ENCODE peak calls at places on chromosomes 6 and 20, in nine cellular contexts. L, U, H, O, A, Y, K, D and Q are unnamed samples.

GRCh38 chr20:50003253-50003656 is 20.5 kb downstream of the SNAI1 start:
- DNase-seq in L (no peak), A (peak; percentile 38), O (no peak), K (no peak), H (peak; percentile 87), U (no peak), D (no peak), Y (peak; percentile 72), Q (no peak)

GRCh38 chr6:34760108-34760507 is 2.8 kb downstream of the SNRPC start:
- DNase-seq in D (no peak), O (no peak), K (no peak), H (no peak), L (no peak), U (no peak), Y (no peak), A (no peak), Q (no peak)

GRCh38 chr6:9064156-9064555 is 628.8 kb upstream of the SLC35B3 start:
- DNase-seq in Y (no peak), K (no peak), H (no peak), L (no peak), A (no peak), D (no peak), U (no peak), O (no peak), Q (peak; percentile 29)

GRCh38 chr6:114000066-114000465 is 29.1 kb upstream of the HDAC2 start:
- DNase-seq in Y (peak; percentile 39), L (no peak), A (peak; percentile 78), D (no peak), O (no peak), H (no peak), U (no peak), K (no peak), Q (peak; percentile 86)

GRCh38 chr6:150316936-150317335 is 51.9 kb upstream of the IYD start:
- DNase-seq in A (no peak), O (no peak), U (no peak), H (no peak), D (no peak), L (no peak), K (no peak), Y (no peak), Q (no peak)

GRCh38 chr6:160348552-160349441 is 619 bp downstream of the SLC22A3 start:
- DNase-seq in O (no peak), K (peak; percentile 35), A (peak; percentile 29), Y (no peak), L (no peak), D (peak; percentile 34), U (peak; percentile 36), H (no peak), Q (peak; percentile 20)

GRCh38 chr6:4577406-4577805 is 198.8 kb upstream of the CDYL start:
- DNase-seq in H (no peak), D (peak; percentile 54), K (no peak), U (no peak), L (peak; percentile 24), Y (no peak), A (no peak), O (no peak), Q (peak; percentile 63)

GRCh38 chr20:3732327-3733118 is at the start of gene HSPA12B:
- DNase-seq in O (no peak), L (no peak), U (no peak), D (no peak), K (no peak), Y (no peak), A (no peak), H (no peak), Q (no peak)

GRCh38 chr6:126180585-126180984 is 159.3 kb upstream of the CENPW start:
- DNase-seq in L (no peak), Y (peak; percentile 97), O (no peak), H (peak; percentile 52), U (no peak), K (no peak), D (no peak), A (peak; percentile 91), Q (peak; percentile 91)

GRCh38 chr6:165146456-165146855 is 162.9 kb downstream of the C6orf118 start:
- DNase-seq in A (no peak), Y (no peak), L (peak; percentile 40), D (no peak), K (no peak), U (no peak), H (no peak), O (peak; percentile 54), Q (no peak)

GRCh38 chr6:16334671-16335070 is 96.3 kb downstream of the GMPR start:
- DNase-seq in H (peak; percentile 49), O (no peak), D (no peak), Y (peak; percentile 87), K (peak; percentile 76), U (no peak), L (no peak), A (peak; percentile 83), Q (peak; percentile 85)

GRCh38 chr6:155314773-155315515 is 660 bp upstream of the TFB1M start:
- DNase-seq in A (peak; percentile 89), K (peak; percentile 59), O (no peak), D (peak; percentile 92), L (peak; percentile 65), H (peak; percentile 91), Y (peak; percentile 93), U (no peak), Q (peak; percentile 65)

GRCh38 chr6:154928325-154928922 is 66.7 kb upstream of the TIAM2 start:
- DNase-seq in O (no peak), U (peak; percentile 74), Y (peak; percentile 56), L (peak; percentile 79), H (peak; percentile 50), D (peak; percentile 78), A (peak; percentile 69), K (no peak), Q (peak; percentile 76)

GRCh38 chr6:41966214-41966920 is 24.8 kb upstream of the CCND3 start:
- DNase-seq in O (no peak), A (peak; percentile 35), U (no peak), H (no peak), K (no peak), L (no peak), Y (no peak), D (no peak), Q (no peak)

GRCh38 chr6:160992323-160993314 is 1.1 kb downstream of the MAP3K4 start:
- DNase-seq in H (peak; percentile 55), U (peak; percentile 43), K (no peak), Y (peak; percentile 70), A (peak; percentile 78), L (peak; percentile 81), D (peak; percentile 44), O (peak; percentile 53), Q (peak; percentile 63)

GRCh38 chr6:32190946-32191677 is 1.1 kb upstream of the PBX2 start:
- DNase-seq in H (no peak), D (no peak), L (no peak), O (no peak), A (no peak), K (no peak), U (no peak), Y (no peak), Q (no peak)

GRCh38 chr6:143027058-143027457 is 33.6 kb upstream of the AIG1 start:
- DNase-seq in Y (peak; percentile 18), L (peak; percentile 44), O (no peak), U (peak; percentile 21), A (peak; percentile 35), H (no peak), K (peak; percentile 42), D (no peak), Q (peak; percentile 41)

GRCh38 chr6:21023210-21023609 is 489.0 kb downstream of the CDKAL1 start:
- DNase-seq in O (no peak), H (no peak), L (no peak), U (no peak), D (peak; percentile 86), K (no peak), A (no peak), Y (no peak), Q (peak; percentile 21)

GRCh38 chr20:1307571-1307971 is 21.4 kb downstream of the SDCBP2 start:
- DNase-seq in Y (no peak), U (no peak), K (no peak), H (no peak), O (no peak), A (no peak), L (no peak), D (no peak), Q (no peak)

GRCh38 chr6:3370361-3371221 is 86.3 kb downstream of the SLC22A23 start:
- DNase-seq in L (no peak), Y (no peak), K (no peak), O (no peak), U (no peak), H (no peak), A (no peak), D (no peak), Q (peak; percentile 9)

GRCh38 chr6:148583631-148584030 is 163.2 kb upstream of the UST start:
- DNase-seq in D (no peak), O (no peak), Y (no peak), K (no peak), U (no peak), H (no peak), L (no peak), A (no peak), Q (no peak)

GRCh38 chr6:7108964-7109836 is 1.4 kb downstream of the RREB1 start:
- DNase-seq in U (peak; percentile 5), H (peak; percentile 74), L (no peak), D (peak; percentile 53), A (peak; percentile 75), K (peak; percentile 51), Y (peak; percentile 56), O (no peak), Q (peak; percentile 71)

GRCh38 chr6:83708970-83709747 is at the start of gene SNAP91:
- DNase-seq in A (peak; percentile 54), K (peak; percentile 23), H (no peak), Y (no peak), U (peak; percentile 64), L (peak; percentile 84), O (peak; percentile 90), D (no peak), Q (no peak)

GRCh38 chr6:1502041-1502440 is 107.7 kb upstream of the FOXC1 start:
- DNase-seq in O (no peak), A (no peak), U (no peak), K (no peak), L (no peak), H (no peak), D (no peak), Y (no peak), Q (no peak)

GRCh38 chr6:127515234-127515793 is 3.8 kb downstream of the MTCL3 start:
- DNase-seq in K (no peak), A (no peak), D (no peak), O (peak; percentile 51), H (no peak), L (peak; percentile 56), Y (no peak), U (peak; percentile 2), Q (no peak)

GRCh38 chr6:22071655-22072054 is 225.2 kb downstream of the PRL start:
- DNase-seq in L (peak; percentile 71), A (peak; percentile 63), D (no peak), H (no peak), U (peak; percentile 1), Y (peak; percentile 50), K (no peak), O (no peak), Q (no peak)

GRCh38 chr20:38325167-38325566 is 21.1 kb upstream of the LBP start:
- DNase-seq in U (no peak), Y (no peak), K (no peak), L (no peak), O (no peak), H (no peak), A (no peak), D (no peak), Q (no peak)

GRCh38 chr6:108526739-108527174 is 34.0 kb upstream of the FOXO3 start:
- DNase-seq in U (no peak), O (no peak), D (peak; percentile 48), A (peak; percentile 20), H (peak; percentile 14), K (no peak), Y (peak; percentile 44), L (peak; percentile 52), Q (peak; percentile 58)

GRCh38 chr20:62413896-62414481 is 6.9 kb upstream of the CABLES2 start:
- DNase-seq in U (no peak), D (no peak), H (no peak), L (no peak), A (peak; percentile 28), Y (peak; percentile 15), O (no peak), K (no peak), Q (no peak)